ENCODE peak calls at places on chromosome 18, in eight cellular contexts. J, F, O, T, W, U, Q and I are unnamed samples.

GRCh38 chr18:35174093-35174731 is 66.6 kb upstream of the ZNF397 start:
- DNase-seq in Q (no peak), T (no peak), F (no peak), U (no peak), O (no peak), J (no peak), W (no peak), I (no peak)

GRCh38 chr18:50902797-50903196 is 23.9 kb downstream of the ME2 start:
- DNase-seq in O (no peak), U (no peak), F (no peak), W (no peak), Q (no peak), J (no peak), T (no peak), I (no peak)

GRCh38 chr18:57915848-57916596 is 112.9 kb upstream of the ATP8B1 start:
- DNase-seq in O (no peak), W (peak; percentile 38), Q (no peak), F (no peak), J (no peak), T (no peak), U (no peak), I (no peak)

GRCh38 chr18:63213331-63213900 is 106.2 kb downstream of the BCL2 start:
- DNase-seq in O (no peak), W (no peak), T (no peak), U (no peak), Q (no peak), F (no peak), J (no peak), I (no peak)

GRCh38 chr18:68316636-68317035 is 398.3 kb downstream of the TMX3 start:
- DNase-seq in U (no peak), J (no peak), T (no peak), O (peak; percentile 2), Q (peak; percentile 2), F (peak; percentile 47), W (no peak), I (no peak)

GRCh38 chr18:23585007-23585871 is 1.1 kb downstream of the NPC1 start:
- DNase-seq in Q (no peak), U (no peak), W (peak; percentile 13), J (no peak), T (peak; percentile 44), F (no peak), O (no peak), I (no peak)

GRCh38 chr18:63063171-63063570 is 256.4 kb downstream of the BCL2 start:
- DNase-seq in T (no peak), J (no peak), W (no peak), Q (no peak), F (peak; percentile 53), U (no peak), O (no peak), I (no peak)

GRCh38 chr18:79737426-79737825 is 57.8 kb downstream of the CTDP1 start:
- DNase-seq in Q (no peak), O (no peak), W (no peak), J (peak; percentile 39), U (peak; percentile 48), F (no peak), T (no peak), I (no peak)

GRCh38 chr18:57666818-57667497 is 45.3 kb upstream of the NARS1 start:
- DNase-seq in W (no peak), Q (peak; percentile 77), O (peak; percentile 67), J (no peak), U (no peak), F (peak; percentile 19), T (no peak), I (no peak)

GRCh38 chr18:79806976-79807841 is 9.5 kb downstream of the KCNG2 start:
- DNase-seq in O (no peak), Q (no peak), U (no peak), J (no peak), T (peak; percentile 43), F (no peak), W (no peak), I (no peak)

GRCh38 chr18:52152036-52152435 is 188.0 kb upstream of the DCC start:
- DNase-seq in O (no peak), U (no peak), Q (no peak), F (peak; percentile 21), J (no peak), W (no peak), T (no peak), I (no peak)

GRCh38 chr18:30781601-30782000 is 260.9 kb downstream of the DSC3 start:
- DNase-seq in O (no peak), T (no peak), U (no peak), J (no peak), W (no peak), Q (no peak), F (no peak), I (no peak)

GRCh38 chr18:8926464-8926863 is 176.0 kb upstream of the NDUFV2 start:
- DNase-seq in Q (no peak), O (no peak), J (no peak), T (no peak), W (no peak), U (no peak), F (no peak), I (no peak)

GRCh38 chr18:11322716-11323115 is 173.3 kb upstream of the PIEZO2 start:
- DNase-seq in F (no peak), Q (no peak), T (no peak), U (no peak), J (no peak), W (no peak), O (no peak), I (no peak)

GRCh38 chr18:2629003-2629402 is 26.5 kb upstream of the SMCHD1 start:
- DNase-seq in Q (no peak), T (no peak), F (no peak), J (no peak), O (no peak), W (no peak), U (no peak), I (no peak)

GRCh38 chr18:2625217-2625616 is 30.3 kb upstream of the SMCHD1 start:
- DNase-seq in Q (no peak), J (no peak), F (no peak), U (no peak), W (no peak), T (no peak), O (no peak), I (no peak)

GRCh38 chr18:2627821-2628276 is 27.7 kb upstream of the SMCHD1 start:
- DNase-seq in W (no peak), J (no peak), O (no peak), T (no peak), U (no peak), F (peak; percentile 24), Q (no peak), I (no peak)
- H3K4me3 ChIP-seq in W (no peak overlapping the region), J (no peak overlapping the region), O (no peak overlapping the region), T (no peak overlapping the region), U (no peak overlapping the region), F (no peak overlapping the region), Q (no peak overlapping the region), I (no peak overlapping the region)

DNA sequence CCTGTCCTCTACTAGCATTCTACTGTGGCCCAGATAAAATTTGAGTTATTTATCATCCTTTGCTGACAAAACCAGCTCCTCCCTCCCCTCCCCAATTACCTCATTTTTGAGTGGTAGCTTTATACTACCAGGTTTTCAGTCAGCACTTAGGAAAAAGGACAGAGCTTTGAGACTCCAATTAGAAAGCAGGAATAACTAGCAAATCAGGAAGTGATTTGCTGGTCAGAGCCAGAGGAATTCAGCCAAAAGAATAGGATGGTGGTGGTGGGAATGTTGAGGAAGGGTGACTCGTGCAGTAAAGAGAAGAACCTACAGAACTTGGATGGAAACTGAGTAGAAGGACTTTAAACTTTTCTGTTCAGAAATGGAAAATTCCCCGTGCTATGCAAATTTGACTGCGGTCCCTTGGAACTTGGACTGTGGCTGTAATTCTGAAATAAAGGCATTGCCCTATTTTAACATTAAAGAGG is 3.7 kb downstream of the MYL12B start:
- DNase-seq in T (no peak), W (no peak), O (no peak), F (peak; percentile 67), J (no peak), Q (no peak), U (no peak), I (no peak)
- H3K4me3 ChIP-seq in T (no peak overlapping the region), W (no peak overlapping the region), O (no peak overlapping the region), F (no peak overlapping the region), J (no peak overlapping the region), Q (no peak overlapping the region), U (no peak overlapping the region), I (peak overlapping the region; percentile 25)

GRCh38 chr18:54713386-54713785 is 114.9 kb upstream of the RAB27B start:
- DNase-seq in J (no peak), U (no peak), Q (no peak), O (no peak), F (no peak), W (no peak), T (no peak), I (no peak)
- H3K4me3 ChIP-seq in J (no peak overlapping the region), U (no peak overlapping the region), Q (no peak overlapping the region), O (no peak overlapping the region), F (no peak overlapping the region), W (no peak overlapping the region), T (no peak overlapping the region), I (no peak overlapping the region)

DNA sequence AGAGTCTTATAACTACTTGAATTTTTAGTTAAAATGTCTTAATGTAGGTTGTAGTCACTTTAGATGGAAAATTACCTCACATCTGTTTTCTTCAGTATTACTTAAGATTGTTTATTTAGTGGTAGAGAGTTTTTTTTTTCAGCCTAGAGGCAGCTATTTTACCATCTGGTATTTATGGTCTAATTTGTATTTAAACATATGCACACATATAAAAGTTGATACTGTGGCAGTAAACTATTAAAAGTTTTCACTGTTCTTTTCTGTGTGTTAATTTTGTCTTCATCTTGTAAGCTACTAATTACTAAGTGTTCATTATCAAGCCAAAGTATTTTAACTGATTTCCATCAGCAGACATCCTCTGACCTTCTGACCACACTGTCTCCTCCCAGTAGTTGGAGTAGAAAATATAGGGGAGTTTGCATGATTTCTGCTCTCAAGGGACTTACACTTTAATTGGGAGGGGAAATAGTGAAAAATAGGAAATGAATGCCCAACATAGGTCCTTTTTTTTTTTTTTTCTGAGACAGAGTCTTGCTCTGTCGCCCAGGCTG is 4.3 kb downstream of the PMAIP1 start:
- DNase-seq in Q (no peak), J (no peak), O (no peak), W (no peak), F (no peak), U (no peak), T (no peak), I (no peak)
- H3K4me3 ChIP-seq in Q (no peak overlapping the region), J (no peak overlapping the region), O (no peak overlapping the region), W (no peak overlapping the region), F (peak overlapping the region; percentile 98), U (no peak overlapping the region), T (no peak overlapping the region), I (no peak overlapping the region)

GRCh38 chr18:78293516-78293915 is 686.1 kb upstream of the SALL3 start:
- DNase-seq in O (no peak), W (no peak), T (no peak), Q (no peak), U (no peak), J (no peak), F (no peak), I (no peak)
- H3K4me3 ChIP-seq in O (no peak overlapping the region), W (no peak overlapping the region), T (peak overlapping the region; percentile 23), Q (no peak overlapping the region), U (no peak overlapping the region), J (no peak overlapping the region), F (peak overlapping the region; percentile 5), I (no peak overlapping the region)

GRCh38 chr18:27141876-27142275 is 43.2 kb downstream of the CHST9 start:
- DNase-seq in W (no peak), U (no peak), F (no peak), J (no peak), Q (no peak), O (no peak), T (no peak), I (no peak)
- H3K4me3 ChIP-seq in W (no peak overlapping the region), U (no peak overlapping the region), F (no peak overlapping the region), J (no peak overlapping the region), Q (no peak overlapping the region), O (no peak overlapping the region), T (no peak overlapping the region), I (no peak overlapping the region)